ENCODE peak calls at places on chromosome 20, in four cellular contexts. H is CD4-positive, alpha-beta memory T cell; G is esophagus squamous epithelium; A is pancreas. O is an unnamed sample.

GRCh38 chr20:38479596-38479995 is 7.0 kb downstream of the RALGAPB start:
- DNase-seq in G (no peak), A (no peak), H (no peak), O (no peak)

GRCh38 chr20:34127787-34128186 is 15.7 kb upstream of the EIF2S2 start:
- DNase-seq in H (no peak), A (no peak), G (no peak), O (no peak)

GRCh38 chr20:50346372-50347347 is 156.0 kb downstream of the CEBPB start:
- DNase-seq in H (peak; percentile 8), A (peak; percentile 65), G (no peak), O (no peak)

GRCh38 chr20:11350126-11351005 is 567.3 kb upstream of the BTBD3 start:
- DNase-seq in H (no peak), G (no peak), A (no peak), O (no peak)

GRCh38 chr20:50107086-50107645 is 5.8 kb downstream of the UBE2V1 start:
- DNase-seq in H (no peak), A (no peak), G (no peak), O (no peak)

GRCh38 chr20:36454664-36455427 is 86.5 kb upstream of the MYL9 start:
- DNase-seq in G (no peak), A (no peak), H (no peak), O (no peak)

GRCh38 chr20:58994390-58995159 is 12.5 kb downstream of the CTSZ start:
- DNase-seq in A (no peak), G (no peak), H (no peak), O (no peak)

GRCh38 chr20:19784511-19785172 is 26.6 kb downstream of the RIN2 start:
- DNase-seq in G (no peak), H (peak; percentile 33), A (peak; percentile 52), O (peak; percentile 74)

GRCh38 chr20:53570446-53571276 is 23.0 kb downstream of the ZNF217 start:
- DNase-seq in H (no peak), G (no peak), A (peak; percentile 40), O (no peak)

GRCh38 chr20:22939181-22939580 is 95.9 kb upstream of the SSTR4 start:
- DNase-seq in G (no peak), H (no peak), A (no peak), O (no peak)

GRCh38 chr20:54477556-54477955 is 2.2 kb downstream of the DOK5 start:
- DNase-seq in G (no peak), A (no peak), H (no peak), O (no peak)

GRCh38 chr20:58438970-58439808 is 50.2 kb downstream of the VAPB start:
- DNase-seq in H (no peak), A (no peak), G (no peak), O (no peak)

GRCh38 chr20:49028684-49029083 is 17.4 kb upstream of the CSE1L start:
- DNase-seq in H (no peak), G (no peak), A (no peak), O (no peak)

GRCh38 chr20:41082306-41082705 is 53.7 kb downstream of the TOP1 start:
- DNase-seq in G (no peak), H (no peak), A (no peak), O (no peak)

GRCh38 chr20:41080866-41081265 is 52.2 kb downstream of the TOP1 start:
- DNase-seq in A (no peak), H (no peak), G (no peak), O (no peak)

GRCh38 chr20:41079066-41079465 is 50.4 kb downstream of the TOP1 start:
- DNase-seq in G (no peak), A (no peak), H (no peak), O (no peak)

GRCh38 chr20:41078329-41078728 is 49.7 kb downstream of the TOP1 start:
- DNase-seq in G (no peak), A (no peak), H (no peak), O (no peak)

GRCh38 chr20:41081276-41081814 is 52.7 kb downstream of the TOP1 start:
- DNase-seq in A (no peak), G (no peak), H (no peak), O (no peak)
- H3K36me3 ChIP-seq in A (no peaks in the 10 kb centered on the region), G (no peaks in the 10 kb centered on the region), H (peaks cover 46% of the 10 kb centered on the region), O (peaks cover 65% of the 10 kb centered on the region)

GRCh38 chr20:17651761-17652388 is 30.2 kb downstream of the RRBP1 start:
- DNase-seq in G (no peak), H (no peak), A (no peak), O (no peak)
- H3K36me3 ChIP-seq in G (no peaks in the 10 kb centered on the region), H (no peaks in the 10 kb centered on the region), A (peaks cover 7% of the 10 kb centered on the region), O (peaks cover 4% of the 10 kb centered on the region)

DNA sequence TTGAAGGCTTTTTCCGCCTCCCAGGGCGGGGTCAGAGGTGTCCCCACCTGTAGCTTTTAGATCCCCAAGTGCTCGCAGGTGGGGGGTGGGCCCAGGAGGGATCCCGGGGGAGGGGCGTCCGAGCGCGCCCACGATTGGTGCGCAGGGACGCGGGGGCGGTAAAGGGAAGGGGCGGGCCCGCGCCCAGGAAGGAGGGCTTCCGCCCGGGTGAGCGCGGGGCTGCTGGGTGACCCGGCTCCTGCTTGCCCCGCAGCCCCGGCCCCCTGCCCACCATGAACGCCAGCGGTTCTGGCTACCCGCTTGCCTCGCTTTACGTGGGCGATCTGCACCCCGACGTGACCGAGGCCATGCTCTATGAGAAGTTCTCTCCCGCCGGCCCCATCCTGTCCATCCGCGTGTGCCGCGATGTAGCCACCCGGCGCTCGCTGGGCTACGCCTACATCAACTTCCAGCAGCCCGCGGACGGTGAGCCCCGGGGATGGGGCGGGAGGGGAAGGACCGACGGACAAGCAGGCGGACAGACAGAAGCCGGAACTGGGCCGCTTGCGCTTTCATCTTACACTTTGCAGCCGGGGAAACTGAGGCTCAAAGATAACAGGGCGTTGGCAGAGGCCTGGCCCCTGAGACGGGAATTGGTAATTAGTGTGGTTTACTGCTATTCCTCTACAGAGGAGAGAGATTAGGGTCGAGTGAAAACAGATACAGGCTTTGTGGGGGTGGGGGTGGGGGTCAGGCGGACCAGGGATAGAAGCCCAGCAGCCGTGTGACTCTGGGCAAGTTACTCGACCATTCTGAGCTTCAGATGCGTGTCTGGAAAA is at the start of gene PABPC1L:
- DNase-seq in G (no peak), H (peak; percentile 71), A (peak; percentile 85), O (no peak)
- H3K36me3 ChIP-seq in G (no peaks in the 10 kb centered on the region), H (peaks cover 32% of the 10 kb centered on the region), A (peaks cover 7% of the 10 kb centered on the region), O (peaks cover 21% of the 10 kb centered on the region)

GRCh38 chr20:62898093-62898964 is 28.0 kb downstream of the DIDO1 start:
- DNase-seq in H (no peak), G (no peak), A (no peak), O (no peak)

GRCh38 chr20:62900052-62900691 is 26.1 kb downstream of the DIDO1 start:
- DNase-seq in G (no peak), H (peak; percentile 76), A (peak; percentile 57), O (no peak)

GRCh38 chr20:62897666-62898065 is 28.6 kb downstream of the DIDO1 start:
- DNase-seq in A (no peak), H (no peak), G (no peak), O (no peak)

GRCh38 chr20:62899633-62900051 is 26.7 kb downstream of the DIDO1 start:
- DNase-seq in G (no peak), A (no peak), H (no peak), O (no peak)

DNA sequence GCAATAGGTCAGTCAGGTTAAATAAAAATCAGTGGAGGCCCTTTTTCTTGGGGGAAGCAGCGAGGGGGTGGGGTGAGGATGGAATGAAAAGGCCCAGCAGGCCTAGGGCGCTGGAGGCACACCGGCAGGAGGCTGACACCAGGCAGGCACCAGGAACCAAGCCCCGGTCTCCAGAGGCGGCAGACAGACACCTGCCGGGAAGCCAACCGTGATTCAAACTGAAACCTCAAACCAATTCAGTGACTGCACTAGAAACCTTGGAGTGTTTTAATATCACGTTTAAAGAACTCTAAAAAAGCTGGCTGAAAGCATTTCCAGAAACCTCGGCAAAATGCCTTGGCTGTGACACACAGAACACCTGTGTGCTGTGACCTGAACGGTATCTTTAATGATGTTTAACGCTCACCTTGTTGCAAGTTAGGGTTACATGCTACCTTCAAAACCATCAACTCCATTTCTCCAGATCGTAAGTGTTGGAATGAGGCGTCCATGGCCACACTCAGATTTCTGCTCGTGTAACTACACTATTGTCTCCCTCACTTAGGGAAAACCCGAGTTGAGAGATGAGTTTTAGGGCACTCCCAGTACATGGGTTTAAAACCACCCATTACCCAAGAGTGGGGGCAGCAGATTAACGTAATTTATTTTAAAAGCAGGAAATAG is 27.2 kb downstream of the DIDO1 start:
- DNase-seq in H (no peak), A (no peak), G (no peak), O (no peak)
- H3K36me3 ChIP-seq in H (peaks cover 37% of the 10 kb centered on the region), A (peaks cover 28% of the 10 kb centered on the region), G (no peaks in the 10 kb centered on the region), O (peaks cover 25% of the 10 kb centered on the region)

O was measured in Panc1.